ENCODE peak calls at places on chromosomes 2 and 18, in five cellular contexts. P is IMR-90, E is A549, X is K562, N is SK-N-SH. F is an unnamed sample.

GRCh38 chr18:12405066-12405465 is 2.7 kb upstream of the PRELID3A start:
- DNase-seq in P (no peak), E (no peak), N (no peak), X (no peak), F (no peak)

GRCh38 chr2:191687867-191688266 is 9.9 kb downstream of the NABP1 start:
- DNase-seq in E (no peak), P (no peak), N (no peak), X (no peak), F (no peak)

GRCh38 chr2:189128961-189129360 is 50.6 kb downstream of the COL5A2 start:
- DNase-seq in E (no peak), P (no peak), X (no peak), N (no peak), F (no peak)

GRCh38 chr2:198711484-198711883 is 746.3 kb downstream of the SATB2 start:
- DNase-seq in X (no peak), P (no peak), E (no peak), N (no peak), F (no peak)

GRCh38 chr2:138531913-138532312 is 30.3 kb downstream of the SPOPL start:
- DNase-seq in P (no peak), N (peak), E (no peak), X (no peak), F (no peak)

GRCh38 chr2:233130481-233130970 is 70.4 kb downstream of the INPP5D start:
- DNase-seq in N (no peak), P (no peak), E (no peak), X (no peak), F (no peak)

GRCh38 chr2:159600752-159601151 is 15.6 kb downstream of the BAZ2B start:
- DNase-seq in P (peak), E (peak), N (no peak), X (peak), F (no peak)

GRCh38 chr2:201938151-201938815 is 95.4 kb upstream of the FZD7 start:
- DNase-seq in P (peak), E (no peak), X (no peak), N (no peak), F (no peak)

GRCh38 chr2:241154915-241155314 is 4.6 kb downstream of the PPP1R7 start:
- DNase-seq in X (no peak), E (no peak), N (no peak), P (peak), F (no peak)

GRCh38 chr18:51072586-51073303 is 42.7 kb downstream of the SMAD4 start:
- DNase-seq in N (no peak), E (no peak), X (no peak), P (no peak), F (no peak)

GRCh38 chr2:126244937-126245336 is 411.0 kb upstream of the GYPC start:
- DNase-seq in X (peak), E (peak), P (no peak), N (peak), F (peak)

GRCh38 chr2:25420820-25421237 is 79.1 kb upstream of the DNMT3A start:
- DNase-seq in X (no peak), N (no peak), P (no peak), E (no peak), F (peak)
- TF ChIP-seq RCOR1 in X (no peak), N (no peak), P (no peak), E (no peak), F (peak)

GRCh38 chr2:146666336-146666735 is 1178.5 kb upstream of the ACVR2A start:
- DNase-seq in P (peak), N (no peak), E (peak), X (no peak), F (no peak)
- TF ChIP-seq RCOR1 in P (no peak), N (no peak), E (no peak), X (no peak), F (no peak)

GRCh38 chr2:238285653-238286082 is 2.7 kb downstream of the PER2 start:
- DNase-seq in X (no peak), P (peak), N (no peak), E (peak), F (no peak)

GRCh38 chr2:238286095-238286494 is 2.3 kb downstream of the PER2 start:
- DNase-seq in E (no peak), P (no peak), N (no peak), X (no peak), F (no peak)

GRCh38 chr2:238286987-238287386 is 1.4 kb downstream of the PER2 start:
- DNase-seq in X (no peak), E (no peak), P (no peak), N (no peak), F (no peak)

GRCh38 chr2:238287702-238288649 is at the start of gene PER2:
- DNase-seq in N (peak), X (peak), E (peak), P (peak), F (no peak)

GRCh38 chr2:238286551-238286950 is 1.9 kb downstream of the PER2 start:
- DNase-seq in P (peak), N (no peak), E (peak), X (no peak), F (no peak)
- TF ChIP-seq RCOR1 in P (no peak), N (no peak), E (no peak), X (no peak), F (no peak)

DNA sequence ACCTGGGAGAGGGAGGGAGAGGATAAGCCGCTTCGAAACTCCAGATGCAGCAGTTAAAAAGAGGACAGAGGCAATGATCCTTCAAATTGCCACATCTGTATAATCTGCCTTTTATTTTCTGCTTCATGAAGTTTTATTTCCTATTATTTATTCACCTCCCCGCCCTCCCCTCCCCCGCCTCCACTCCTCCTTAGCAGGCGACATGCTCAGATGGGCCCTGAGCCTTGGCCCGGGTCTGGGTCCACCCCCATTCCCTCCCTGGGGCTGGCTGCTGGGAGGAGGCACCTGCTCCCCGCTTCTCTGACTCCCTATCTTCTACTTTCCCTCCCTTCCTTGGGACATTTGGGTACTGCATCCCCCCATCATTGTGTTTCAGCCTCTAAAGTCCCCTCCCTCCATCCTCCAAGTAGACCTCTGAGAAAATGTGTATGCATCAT is 36.1 kb downstream of the PSD4 start:
- DNase-seq in X (no peak), N (no peak), P (no peak), E (no peak), F (no peak)
- TF ChIP-seq RCOR1 in X (no peak), N (no peak), P (no peak), E (no peak), F (no peak)

GRCh38 chr2:174717273-174717672 is 47.0 kb downstream of the CHRNA1 start:
- DNase-seq in P (peak), E (no peak), N (no peak), X (no peak), F (no peak)
- TF ChIP-seq RCOR1 in P (no peak), E (no peak), N (no peak), X (no peak), F (no peak)

DNA sequence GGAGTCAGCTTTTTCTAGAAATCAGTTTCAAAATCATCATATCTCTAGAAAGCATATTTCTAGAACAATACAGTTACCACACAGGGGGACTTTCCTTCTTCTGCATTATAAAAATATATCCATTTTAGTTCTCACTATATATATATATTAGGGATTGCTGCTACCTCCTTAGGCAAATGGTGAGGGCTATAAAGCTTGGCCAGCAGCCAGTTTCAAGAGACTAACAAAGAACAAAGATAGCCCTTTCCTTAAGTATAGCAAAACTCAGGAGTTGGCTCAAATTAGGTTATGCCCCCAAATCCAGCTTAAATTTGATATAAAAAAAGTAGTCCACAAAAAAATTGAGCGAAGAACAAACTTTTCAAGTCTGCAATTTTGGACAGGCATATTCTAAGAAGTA is 70.0 kb downstream of the EIF2AK3 start:
- DNase-seq in E (no peak), P (no peak), X (no peak), N (no peak), F (no peak)
- TF ChIP-seq RCOR1 in E (no peak), P (no peak), X (no peak), N (no peak), F (no peak)

DNA sequence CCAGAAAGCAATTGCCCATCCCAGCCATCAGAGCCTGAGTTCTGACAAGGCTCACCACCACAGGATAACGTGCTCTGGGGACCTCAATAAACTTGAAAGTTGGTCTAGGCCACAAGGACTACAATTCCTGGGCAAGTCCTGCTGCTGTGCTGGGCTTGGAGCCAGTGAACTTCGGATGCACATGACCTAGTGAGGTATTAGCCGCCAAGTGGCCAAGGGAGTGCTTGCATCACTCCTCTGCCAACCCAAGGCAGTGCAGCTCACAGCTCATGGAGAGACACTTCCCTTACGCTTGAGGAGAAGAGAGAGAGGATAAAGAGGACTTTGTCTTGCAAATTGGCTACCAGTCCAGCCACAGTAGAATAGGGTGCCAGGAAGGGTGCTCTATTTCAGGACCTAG is 219.6 kb downstream of the MBD2 start:
- DNase-seq in P (no peak), E (peak), N (no peak), X (no peak), F (no peak)
- TF ChIP-seq RCOR1 in P (no peak), E (no peak), N (no peak), X (no peak), F (no peak)

GRCh38 chr2:158061763-158062162 is 39.9 kb upstream of the UPP2 start:
- DNase-seq in N (no peak), E (no peak), P (no peak), X (no peak), F (no peak)
- TF ChIP-seq RCOR1 in N (no peak), E (no peak), P (no peak), X (no peak), F (no peak)

F was measured in GM12878.